ENCODE peak calls at places on chromosome X, in four cellular contexts. One of them, this sample, is unnamed.

GRCh38 chrX:2589186-2590020 is 88.6 kb upstream of the DHRSX start:
- DNase-seq in effector memory CD4-positive, alpha-beta T cell: no peak
- DNase-seq in lower lobe of right lung: no peak
- DNase-seq in fibroblast of mammary gland: peak
- DNase-seq in this sample: peak

GRCh38 chrX:40496728-40497127 is 84.0 kb upstream of the ATP6AP2 start:
- DNase-seq in effector memory CD4-positive, alpha-beta T cell: no peak
- DNase-seq in lower lobe of right lung: no peak
- DNase-seq in fibroblast of mammary gland: peak
- DNase-seq in this sample: no peak

GRCh38 chrX:23883737-23884354 is 23.9 kb downstream of the APOO start:
- DNase-seq in effector memory CD4-positive, alpha-beta T cell: no peak
- DNase-seq in lower lobe of right lung: no peak
- DNase-seq in fibroblast of mammary gland: peak
- DNase-seq in this sample: peak

GRCh38 chrX:38803286-38803608 is 2.0 kb downstream of the MID1IP1 start:
- DNase-seq in effector memory CD4-positive, alpha-beta T cell: no peak
- DNase-seq in lower lobe of right lung: no peak
- DNase-seq in fibroblast of mammary gland: no peak
- DNase-seq in this sample: no peak

GRCh38 chrX:15973941-15974340 is 119.3 kb upstream of the AP1S2 start:
- DNase-seq in effector memory CD4-positive, alpha-beta T cell: no peak
- DNase-seq in lower lobe of right lung: no peak
- DNase-seq in fibroblast of mammary gland: peak
- DNase-seq in this sample: no peak

GRCh38 chrX:1618689-1619088 is 3.8 kb downstream of the ASMT start:
- DNase-seq in effector memory CD4-positive, alpha-beta T cell: no peak
- DNase-seq in lower lobe of right lung: no peak
- DNase-seq in fibroblast of mammary gland: no peak
- DNase-seq in this sample: no peak

GRCh38 chrX:15465896-15466651 is 27.1 kb downstream of the PIR start:
- DNase-seq in effector memory CD4-positive, alpha-beta T cell: no peak
- DNase-seq in lower lobe of right lung: no peak
- DNase-seq in fibroblast of mammary gland: peak
- DNase-seq in this sample: no peak

GRCh38 chrX:153622661-153623309 is 23.8 kb upstream of the CCNQ start:
- DNase-seq in effector memory CD4-positive, alpha-beta T cell: no peak
- DNase-seq in lower lobe of right lung: no peak
- DNase-seq in fibroblast of mammary gland: no peak
- DNase-seq in this sample: no peak

GRCh38 chrX:70508296-70508911 is 63.8 kb downstream of the DLG3 start:
- DNase-seq in effector memory CD4-positive, alpha-beta T cell: no peak
- DNase-seq in lower lobe of right lung: no peak
- DNase-seq in fibroblast of mammary gland: peak
- DNase-seq in this sample: peak

GRCh38 chrX:135544338-135544948 is 24.0 kb downstream of the INTS6L start:
- DNase-seq in effector memory CD4-positive, alpha-beta T cell: no peak
- DNase-seq in lower lobe of right lung: no peak
- DNase-seq in fibroblast of mammary gland: no peak
- DNase-seq in this sample: no peak

GRCh38 chrX:152915541-152916241 is 17.8 kb downstream of the ZNF185 start:
- DNase-seq in effector memory CD4-positive, alpha-beta T cell: no peak
- DNase-seq in lower lobe of right lung: no peak
- DNase-seq in fibroblast of mammary gland: peak
- DNase-seq in this sample: peak

GRCh38 chrX:71989768-71990167 is 79.1 kb downstream of the NHSL2 start:
- DNase-seq in effector memory CD4-positive, alpha-beta T cell: no peak
- DNase-seq in lower lobe of right lung: no peak
- DNase-seq in fibroblast of mammary gland: peak
- DNase-seq in this sample: peak

GRCh38 chrX:88613338-88613737 is 133.7 kb upstream of the CPXCR1 start:
- DNase-seq in effector memory CD4-positive, alpha-beta T cell: no peak
- DNase-seq in lower lobe of right lung: no peak
- DNase-seq in fibroblast of mammary gland: peak
- DNase-seq in this sample: no peak

GRCh38 chrX:373641-374471 is 12.9 kb downstream of the PPP2R3B start:
- DNase-seq in effector memory CD4-positive, alpha-beta T cell: no peak
- DNase-seq in lower lobe of right lung: no peak
- DNase-seq in fibroblast of mammary gland: no peak
- DNase-seq in this sample: peak

GRCh38 chrX:38124000-38124399 is 96.7 kb downstream of the SRPX start:
- DNase-seq in effector memory CD4-positive, alpha-beta T cell: no peak
- DNase-seq in lower lobe of right lung: no peak
- DNase-seq in fibroblast of mammary gland: no peak
- DNase-seq in this sample: no peak

GRCh38 chrX:78330068-78330467 is 2.7 kb upstream of the CYSLTR1 start:
- DNase-seq in effector memory CD4-positive, alpha-beta T cell: no peak
- DNase-seq in lower lobe of right lung: no peak
- DNase-seq in fibroblast of mammary gland: no peak
- DNase-seq in this sample: no peak
- H3K4me3 ChIP-seq in effector memory CD4-positive, alpha-beta T cell: no peak
- H3K4me3 ChIP-seq in lower lobe of right lung: no peak
- H3K4me3 ChIP-seq in fibroblast of mammary gland: no peak
- H3K4me3 ChIP-seq in this sample: no peak

GRCh38 chrX:123607270-123607669 is 125.6 kb downstream of the THOC2 start:
- DNase-seq in effector memory CD4-positive, alpha-beta T cell: no peak
- DNase-seq in lower lobe of right lung: no peak
- DNase-seq in fibroblast of mammary gland: no peak
- DNase-seq in this sample: no peak

GRCh38 chrX:123603516-123603915 is 129.3 kb downstream of the THOC2 start:
- DNase-seq in effector memory CD4-positive, alpha-beta T cell: no peak
- DNase-seq in lower lobe of right lung: no peak
- DNase-seq in fibroblast of mammary gland: peak
- DNase-seq in this sample: no peak

GRCh38 chrX:123601437-123601836 is 131.4 kb downstream of the THOC2 start:
- DNase-seq in effector memory CD4-positive, alpha-beta T cell: no peak
- DNase-seq in lower lobe of right lung: no peak
- DNase-seq in fibroblast of mammary gland: no peak
- DNase-seq in this sample: no peak
- H3K4me3 ChIP-seq in effector memory CD4-positive, alpha-beta T cell: no peak
- H3K4me3 ChIP-seq in lower lobe of right lung: no peak
- H3K4me3 ChIP-seq in fibroblast of mammary gland: no peak
- H3K4me3 ChIP-seq in this sample: no peak

GRCh38 chrX:53074987-53075386 is 7.2 kb upstream of the TSPYL2 start:
- DNase-seq in effector memory CD4-positive, alpha-beta T cell: no peak
- DNase-seq in lower lobe of right lung: no peak
- DNase-seq in fibroblast of mammary gland: no peak
- DNase-seq in this sample: no peak

GRCh38 chrX:53072418-53073114 is 9.6 kb upstream of the TSPYL2 start:
- DNase-seq in effector memory CD4-positive, alpha-beta T cell: no peak
- DNase-seq in lower lobe of right lung: no peak
- DNase-seq in fibroblast of mammary gland: no peak
- DNase-seq in this sample: no peak

GRCh38 chrX:53073115-53073581 is 9.0 kb upstream of the TSPYL2 start:
- DNase-seq in effector memory CD4-positive, alpha-beta T cell: no peak
- DNase-seq in lower lobe of right lung: no peak
- DNase-seq in fibroblast of mammary gland: no peak
- DNase-seq in this sample: no peak

GRCh38 chrX:53071064-53071463 is 11.1 kb upstream of the TSPYL2 start:
- DNase-seq in effector memory CD4-positive, alpha-beta T cell: no peak
- DNase-seq in lower lobe of right lung: no peak
- DNase-seq in fibroblast of mammary gland: no peak
- DNase-seq in this sample: no peak

GRCh38 chrX:53071604-53072417 is 10.4 kb upstream of the TSPYL2 start:
- DNase-seq in effector memory CD4-positive, alpha-beta T cell: peak
- DNase-seq in lower lobe of right lung: peak
- DNase-seq in fibroblast of mammary gland: peak
- DNase-seq in this sample: peak
- H3K4me3 ChIP-seq in effector memory CD4-positive, alpha-beta T cell: peak
- H3K4me3 ChIP-seq in lower lobe of right lung: peak
- H3K4me3 ChIP-seq in fibroblast of mammary gland: peak
- H3K4me3 ChIP-seq in this sample: peak

DNA sequence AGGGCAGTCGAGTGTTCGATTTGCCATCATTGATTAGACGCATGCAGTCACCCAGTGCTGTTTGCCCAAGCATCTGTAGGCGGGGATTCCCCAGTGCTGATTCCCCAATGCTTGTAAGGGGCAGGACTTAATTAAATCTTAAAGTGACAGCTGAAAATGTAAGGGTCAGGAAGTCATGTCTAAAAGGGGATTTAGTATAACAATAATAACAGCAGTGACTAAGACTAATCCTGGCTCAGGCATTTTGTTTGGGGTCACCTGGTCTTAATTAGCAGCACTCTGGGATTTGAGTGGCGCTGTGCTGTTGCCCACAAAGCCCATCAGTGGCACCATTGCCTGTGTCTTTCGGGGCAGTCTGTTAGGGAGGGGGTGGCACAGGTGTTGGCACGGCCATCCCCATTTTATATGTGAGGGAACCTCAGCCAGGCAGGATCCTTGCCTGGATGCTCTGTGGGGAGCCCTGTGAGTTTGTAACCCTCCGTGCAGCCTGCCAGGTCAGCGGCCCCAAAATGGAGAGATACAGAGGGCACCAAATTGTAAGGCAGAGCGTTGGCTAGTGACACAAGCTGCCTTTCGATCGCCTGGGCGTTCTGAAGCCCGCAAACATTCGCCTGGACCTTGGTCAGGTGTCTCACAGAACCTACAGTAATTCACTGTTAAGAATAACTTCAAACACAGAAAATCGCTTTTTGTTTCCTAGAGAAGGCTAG is 146.7 kb downstream of the TBL1X start:
- DNase-seq in effector memory CD4-positive, alpha-beta T cell: no peak
- DNase-seq in lower lobe of right lung: no peak
- DNase-seq in fibroblast of mammary gland: peak
- DNase-seq in this sample: no peak
- H3K4me3 ChIP-seq in effector memory CD4-positive, alpha-beta T cell: no peak
- H3K4me3 ChIP-seq in lower lobe of right lung: no peak
- H3K4me3 ChIP-seq in fibroblast of mammary gland: no peak
- H3K4me3 ChIP-seq in this sample: no peak

DNA sequence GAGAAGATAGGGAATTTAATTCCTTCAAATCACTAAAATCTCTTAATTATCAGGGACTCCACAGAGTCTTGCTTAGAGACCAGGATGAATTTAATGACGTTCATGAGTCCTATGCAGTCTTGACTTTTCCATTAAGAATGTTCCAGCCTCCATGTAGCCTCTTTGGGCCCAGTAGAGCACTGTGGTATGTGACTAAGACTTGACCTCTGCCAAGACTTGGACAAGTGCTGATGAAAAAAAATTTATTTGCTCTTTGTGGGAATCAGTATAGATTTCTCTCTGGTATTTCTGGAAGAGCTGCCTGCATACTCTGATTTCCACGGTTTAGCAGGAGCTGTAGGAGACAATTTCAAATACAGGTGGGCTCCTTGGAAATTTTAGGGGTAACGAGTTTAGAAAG is 40.6 kb downstream of the CHRDL1 start:
- DNase-seq in effector memory CD4-positive, alpha-beta T cell: no peak
- DNase-seq in lower lobe of right lung: no peak
- DNase-seq in fibroblast of mammary gland: peak
- DNase-seq in this sample: no peak
- H3K4me3 ChIP-seq in effector memory CD4-positive, alpha-beta T cell: no peak
- H3K4me3 ChIP-seq in lower lobe of right lung: no peak
- H3K4me3 ChIP-seq in fibroblast of mammary gland: no peak
- H3K4me3 ChIP-seq in this sample: no peak